ENCODE peak calls at places on chromosomes 6 and 20, in eight cellular contexts. R, A, F, H, X, T, Z and M are unnamed samples.

GRCh38 chr6:90397929-90398674 is 101.5 kb upstream of the BACH2 start:
- DNase-seq in R (peak; percentile 6), A (no peak), F (no peak), H (peak; percentile 60), X (no peak), T (peak; percentile 74), Z (no peak), M (no peak)

GRCh38 chr6:138555294-138555988 is 56.1 kb upstream of the NHSL1 start:
- DNase-seq in R (no peak), A (no peak), F (no peak), H (peak; percentile 38), X (no peak), T (no peak), Z (no peak), M (no peak)

GRCh38 chr20:3994125-3994524 is 21.2 kb downstream of the RNF24 start:
- DNase-seq in R (no peak), A (no peak), F (no peak), H (no peak), X (no peak), T (no peak), Z (no peak), M (no peak)

GRCh38 chr20:40673442-40673841 is 15.6 kb downstream of the MAFB start:
- DNase-seq in R (no peak), A (no peak), F (no peak), H (no peak), X (no peak), T (no peak), Z (no peak), M (no peak)

GRCh38 chr6:150201791-150202329 is 59.0 kb downstream of the PPP1R14C start:
- DNase-seq in R (no peak), A (no peak), F (no peak), H (no peak), X (no peak), T (no peak), Z (no peak), M (no peak)

GRCh38 chr20:34262488-34263288 is 21.5 kb downstream of the ASIP start:
- DNase-seq in R (peak; percentile 56), A (no peak), F (peak; percentile 65), H (no peak), X (no peak), T (no peak), Z (peak; percentile 64), M (no peak)

GRCh38 chr6:9195322-9195721 is 760.0 kb upstream of the SLC35B3 start:
- DNase-seq in R (no peak), A (no peak), F (no peak), H (no peak), X (no peak), T (no peak), Z (no peak), M (no peak)

GRCh38 chr6:15511248-15512125 is 151.3 kb downstream of the DTNBP1 start:
- DNase-seq in R (no peak), A (no peak), F (peak; percentile 88), H (no peak), X (no peak), T (no peak), Z (peak; percentile 71), M (peak; percentile 37)

GRCh38 chr6:90375681-90376439 is 79.2 kb upstream of the BACH2 start:
- DNase-seq in R (peak; percentile 85), A (peak; percentile 18), F (no peak), H (no peak), X (no peak), T (no peak), Z (peak; percentile 14), M (no peak)

GRCh38 chr6:140078552-140079126 is 704.2 kb upstream of the CITED2 start:
- DNase-seq in R (peak; percentile 96), A (no peak), F (no peak), H (peak; percentile 20), X (no peak), T (no peak), Z (peak; percentile 51), M (no peak)

GRCh38 chr6:16804007-16804303 is 42.7 kb upstream of the ATXN1 start:
- DNase-seq in R (no peak), A (no peak), F (no peak), H (no peak), X (no peak), T (no peak), Z (no peak), M (no peak)

GRCh38 chr6:52580905-52581304 is 4.0 kb upstream of the TRAM2 start:
- DNase-seq in R (no peak), A (no peak), F (no peak), H (no peak), X (no peak), T (no peak), Z (no peak), M (no peak)

GRCh38 chr20:59207742-59208357 is 44.2 kb downstream of the ZNF831 start:
- DNase-seq in R (peak; percentile 8), A (no peak), F (peak; percentile 64), H (no peak), X (no peak), T (peak; percentile 73), Z (peak; percentile 61), M (peak; percentile 55)

GRCh38 chr20:63258826-63259225 is 4.6 kb upstream of the NKAIN4 start:
- DNase-seq in R (peak; percentile 58), A (no peak), F (no peak), H (no peak), X (no peak), T (no peak), Z (no peak), M (no peak)

GRCh38 chr6:166643907-166644590 is 17.0 kb upstream of the RPS6KA2 start:
- DNase-seq in R (no peak), A (no peak), F (no peak), H (no peak), X (no peak), T (no peak), Z (no peak), M (no peak)

GRCh38 chr6:13260116-13260598 is 68.2 kb downstream of the TBC1D7 start:
- DNase-seq in R (no peak), A (no peak), F (no peak), H (no peak), X (no peak), T (no peak), Z (no peak), M (no peak)

GRCh38 chr6:13260831-13261230 is 67.5 kb downstream of the TBC1D7 start:
- DNase-seq in R (no peak), A (no peak), F (no peak), H (no peak), X (no peak), T (no peak), Z (no peak), M (no peak)

GRCh38 chr6:13261464-13261994 is 66.8 kb downstream of the TBC1D7 start:
- DNase-seq in R (no peak), A (no peak), F (no peak), H (no peak), X (no peak), T (no peak), Z (no peak), M (no peak)

GRCh38 chr6:13256614-13257013 is 71.7 kb downstream of the TBC1D7 start:
- DNase-seq in R (peak; percentile 57), A (no peak), F (no peak), H (no peak), X (no peak), T (no peak), Z (no peak), M (no peak)

DNA sequence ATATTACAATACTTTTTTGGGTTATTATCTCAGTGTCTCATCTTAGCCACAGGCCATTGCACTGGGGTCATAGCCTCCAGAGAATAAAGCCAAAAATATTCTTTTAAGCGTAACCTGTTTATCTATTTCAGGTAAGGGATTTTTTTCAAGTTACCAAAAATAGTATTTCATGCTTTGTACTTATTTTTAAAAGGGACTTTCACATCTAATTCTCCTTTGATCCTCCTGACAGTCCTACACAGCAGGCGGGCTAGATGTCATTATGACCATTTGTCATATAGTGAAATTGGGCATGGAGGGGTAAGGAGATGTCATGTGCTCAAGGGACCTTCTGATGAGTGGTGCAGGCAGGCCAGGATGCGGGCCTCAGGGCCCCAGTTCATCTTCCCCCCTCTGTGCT is 68.9 kb downstream of the TBC1D7 start:
- DNase-seq in R (no peak), A (no peak), F (no peak), H (no peak), X (no peak), T (no peak), Z (no peak), M (no peak)
- H3K27ac ChIP-seq in R (no peak overlapping the region), A (no peak overlapping the region), F (no peak overlapping the region), H (no peak overlapping the region), X (no peak overlapping the region), T (no peak overlapping the region), Z (no peak overlapping the region), M (no peak overlapping the region)

GRCh38 chr20:50733644-50734349 is 2.4 kb downstream of the PARD6B start:
- DNase-seq in R (no peak), A (no peak), F (no peak), H (no peak), X (no peak), T (no peak), Z (no peak), M (no peak)
- H3K27ac ChIP-seq in R (no peak overlapping the region), A (no peak overlapping the region), F (no peak overlapping the region), H (peak overlapping the region; percentile 89), X (peak overlapping the region; percentile 32), T (no peak overlapping the region), Z (no peak overlapping the region), M (no peak overlapping the region)

GRCh38 chr6:155182103-155182502 is 81.7 kb upstream of the CLDN20 start:
- DNase-seq in R (no peak), A (no peak), F (no peak), H (no peak), X (no peak), T (no peak), Z (no peak), M (no peak)

GRCh38 chr6:155181498-155181897 is 82.3 kb upstream of the CLDN20 start:
- DNase-seq in R (no peak), A (no peak), F (no peak), H (no peak), X (no peak), T (no peak), Z (no peak), M (no peak)

GRCh38 chr6:155185544-155185943 is 78.3 kb upstream of the CLDN20 start:
- DNase-seq in R (no peak), A (no peak), F (no peak), H (peak; percentile 85), X (no peak), T (no peak), Z (no peak), M (no peak)

GRCh38 chr6:155186052-155186658 is 77.7 kb upstream of the CLDN20 start:
- DNase-seq in R (no peak), A (no peak), F (no peak), H (no peak), X (no peak), T (no peak), Z (no peak), M (no peak)

DNA sequence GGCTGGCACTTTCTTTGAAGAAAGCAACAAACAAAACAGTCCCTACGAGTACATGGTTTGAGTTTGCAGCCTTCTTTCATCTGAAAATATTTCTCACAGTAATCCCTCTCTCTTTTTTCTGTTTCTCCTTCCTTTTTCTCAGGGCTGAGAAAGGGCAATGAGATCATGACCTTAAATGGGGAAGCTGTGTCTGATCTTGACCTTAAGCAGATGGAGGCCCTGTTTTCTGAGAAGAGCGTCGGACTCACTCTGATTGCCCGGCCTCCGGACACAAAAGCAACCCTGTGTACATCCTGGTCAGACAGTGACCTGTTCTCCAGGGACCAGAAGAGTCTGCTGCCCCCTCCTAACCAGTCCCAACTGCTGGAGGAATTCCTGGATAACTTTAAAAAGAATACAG is 80.7 kb upstream of the CLDN20 start:
- DNase-seq in R (no peak), A (no peak), F (no peak), H (no peak), X (no peak), T (no peak), Z (no peak), M (no peak)
- H3K27ac ChIP-seq in R (no peak overlapping the region), A (no peak overlapping the region), F (no peak overlapping the region), H (no peak overlapping the region), X (no peak overlapping the region), T (no peak overlapping the region), Z (no peak overlapping the region), M (no peak overlapping the region)

GRCh38 chr6:63803371-63803770 is 167.8 kb downstream of the PHF3 start:
- DNase-seq in R (no peak), A (no peak), F (no peak), H (no peak), X (no peak), T (no peak), Z (no peak), M (no peak)
- H3K27ac ChIP-seq in R (no peak overlapping the region), A (no peak overlapping the region), F (no peak overlapping the region), H (no peak overlapping the region), X (no peak overlapping the region), T (no peak overlapping the region), Z (no peak overlapping the region), M (peak overlapping the region; percentile 33)